ENCODE peak calls at places on chromosomes 6 and 20, in four cellular contexts. S is adrenal gland, K is heart left ventricle, M is left lung. Y is an unnamed sample. For H3K9me3, the result is how much of the 10 kb centered on the place peaks cover.

GRCh38 chr6:137906020-137906472 is 39.0 kb downstream of the TNFAIP3 start:
- DNase-seq in S (no peak), K (no peak), M (no peak), Y (no peak)

GRCh38 chr6:11604836-11605506 is 67.4 kb downstream of the TMEM170B start:
- DNase-seq in S (no peak), K (no peak), M (no peak), Y (no peak)

GRCh38 chr6:134464690-134465411 is 146.9 kb upstream of the SGK1 start:
- DNase-seq in S (no peak), K (no peak), M (no peak), Y (no peak)

GRCh38 chr6:26309731-26310142 is 55.3 kb upstream of the BTN3A2 start:
- DNase-seq in S (no peak), K (no peak), M (no peak), Y (no peak)

GRCh38 chr6:27205375-27206278 is 41.9 kb upstream of the PRSS16 start:
- DNase-seq in S (no peak), K (no peak), M (no peak), Y (no peak)

GRCh38 chr6:15769471-15770088 is 106.8 kb upstream of the DTNBP1 start:
- DNase-seq in S (peak), K (no peak), M (no peak), Y (no peak)

GRCh38 chr20:46959821-46960220 is 65.2 kb downstream of the EYA2 start:
- DNase-seq in S (no peak), K (no peak), M (no peak), Y (no peak)

GRCh38 chr6:160812097-160812496 is 110.1 kb downstream of the PLG start:
- DNase-seq in S (no peak), K (no peak), M (no peak), Y (no peak)

GRCh38 chr6:43254138-43254817 is 11.0 kb downstream of the TTBK1 start:
- DNase-seq in S (peak), K (peak), M (no peak), Y (no peak)

GRCh38 chr6:141874930-141875602 is 257.7 kb upstream of the GJE1 start:
- DNase-seq in S (no peak), K (no peak), M (no peak), Y (no peak)

GRCh38 chr6:36642913-36643817 is 35.3 kb upstream of the CDKN1A start:
- DNase-seq in S (peak), K (peak), M (peak), Y (no peak)

GRCh38 chr20:37007898-37008649 is 56.6 kb upstream of the SAMHD1 start:
- DNase-seq in S (no peak), K (no peak), M (no peak), Y (no peak)

GRCh38 chr20:48695255-48695654 is 132.5 kb downstream of the PREX1 start:
- DNase-seq in S (no peak), K (no peak), M (no peak), Y (no peak)

GRCh38 chr20:25453035-25453810 is 45.8 kb downstream of the GINS1 start:
- DNase-seq in S (no peak), K (no peak), M (peak), Y (no peak)

GRCh38 chr20:47247972-47248371 is 108.5 kb downstream of the ZMYND8 start:
- DNase-seq in S (no peak), K (no peak), M (no peak), Y (no peak)

GRCh38 chr20:17676942-17677341 is 5.1 kb downstream of the RRBP1 start:
- DNase-seq in S (peak), K (no peak), M (no peak), Y (no peak)

GRCh38 chr6:100461273-100461919 is 3.3 kb downstream of the SIM1 start:
- DNase-seq in S (no peak), K (no peak), M (no peak), Y (no peak)
- H3K9me3 ChIP-seq in S (under half), K (under half), M (under half), Y (under half)

GRCh38 chr6:5754904-5755303 is 251.8 kb downstream of the NRN1 start:
- DNase-seq in S (no peak), K (no peak), M (no peak), Y (no peak)
- H3K9me3 ChIP-seq in S (under half), K (under half), M (under half), Y (under half)

GRCh38 chr20:60632420-60633262 is 619.4 kb upstream of the CDH4 start:
- DNase-seq in S (no peak), K (no peak), M (no peak), Y (no peak)
- H3K9me3 ChIP-seq in S (under half), K (under half), M (under half), Y (under half)

DNA sequence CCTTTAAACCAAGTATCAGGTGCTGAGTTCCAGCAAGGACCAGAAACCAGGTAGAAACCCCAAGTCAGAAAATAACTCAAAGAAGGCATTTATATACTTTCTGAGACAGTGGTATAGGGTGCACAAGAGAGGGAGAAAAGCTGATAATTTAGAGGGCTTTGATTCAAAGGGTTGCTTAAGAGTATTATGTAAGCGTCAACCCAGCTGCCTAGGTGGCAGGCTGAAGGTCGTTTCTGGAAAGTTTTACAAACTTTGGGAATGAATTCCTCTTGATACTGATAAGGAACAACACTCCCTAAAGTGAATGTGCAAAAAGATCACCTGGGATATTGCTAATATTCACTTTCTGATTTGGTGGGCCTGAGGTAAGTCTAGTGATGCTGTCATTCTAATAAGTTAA is 800.7 kb downstream of the MAFB start:
- DNase-seq in S (no peak), K (no peak), M (no peak), Y (no peak)
- H3K9me3 ChIP-seq in S (under half), K (under half), M (under half), Y (under half)